ENCODE peak calls at places on chromosomes 16 and 17, in seven cellular contexts. O is SK-N-SH, S is breast epithelium, I is endothelial cell of umbilical vein, W is suprapubic skin, C is H1, X is stomach. J is an unnamed sample.

GRCh38 chr16:425082-425718 is at the start of gene RAB11FIP3:
- DNase-seq in O (peak), S (peak), I (peak), W (peak), C (peak), X (peak), J (peak)

GRCh38 chr17:5283531-5284315 is 1.6 kb downstream of the RABEP1 start:
- DNase-seq in O (no peak), S (no peak), I (peak), W (no peak), C (no peak), X (no peak), J (no peak)

GRCh38 chr16:9755076-9755475 is 427.2 kb downstream of the GRIN2A start:
- DNase-seq in O (no peak), S (no peak), I (no peak), W (no peak), C (no peak), X (no peak), J (no peak)

GRCh38 chr17:37358098-37358829 is 17.5 kb upstream of the C17orf78 start:
- DNase-seq in O (peak), S (peak), I (peak), W (peak), C (peak), X (peak), J (peak)

GRCh38 chr16:72937916-72938315 is 110.0 kb downstream of the ZFHX3 start:
- DNase-seq in O (no peak), S (no peak), I (no peak), W (peak), C (no peak), X (no peak), J (no peak)

GRCh38 chr16:4272114-4272954 is 489 bp downstream of the TFAP4 start:
- DNase-seq in O (peak), S (peak), I (peak), W (peak), C (peak), X (peak), J (no peak)

GRCh38 chr16:88468289-88469129 is 15.4 kb downstream of the ZFPM1 start:
- DNase-seq in O (peak), S (no peak), I (peak), W (no peak), C (peak), X (peak), J (no peak)

GRCh38 chr17:72843591-72843990 is 248.9 kb downstream of the SLC39A11 start:
- DNase-seq in O (no peak), S (no peak), I (no peak), W (no peak), C (no peak), X (no peak), J (no peak)

GRCh38 chr16:4263504-4264436 is 9.1 kb downstream of the TFAP4 start:
- DNase-seq in O (peak), S (no peak), I (no peak), W (peak), C (peak), X (peak), J (peak)

GRCh38 chr16:31480851-31481250 is 2.1 kb upstream of the SLC5A2 start:
- DNase-seq in O (no peak), S (no peak), I (peak), W (no peak), C (no peak), X (no peak), J (no peak)

GRCh38 chr16:27728691-27729090 is 178.7 kb downstream of the KATNIP start:
- DNase-seq in O (no peak), S (no peak), I (no peak), W (no peak), C (no peak), X (no peak), J (no peak)

DNA sequence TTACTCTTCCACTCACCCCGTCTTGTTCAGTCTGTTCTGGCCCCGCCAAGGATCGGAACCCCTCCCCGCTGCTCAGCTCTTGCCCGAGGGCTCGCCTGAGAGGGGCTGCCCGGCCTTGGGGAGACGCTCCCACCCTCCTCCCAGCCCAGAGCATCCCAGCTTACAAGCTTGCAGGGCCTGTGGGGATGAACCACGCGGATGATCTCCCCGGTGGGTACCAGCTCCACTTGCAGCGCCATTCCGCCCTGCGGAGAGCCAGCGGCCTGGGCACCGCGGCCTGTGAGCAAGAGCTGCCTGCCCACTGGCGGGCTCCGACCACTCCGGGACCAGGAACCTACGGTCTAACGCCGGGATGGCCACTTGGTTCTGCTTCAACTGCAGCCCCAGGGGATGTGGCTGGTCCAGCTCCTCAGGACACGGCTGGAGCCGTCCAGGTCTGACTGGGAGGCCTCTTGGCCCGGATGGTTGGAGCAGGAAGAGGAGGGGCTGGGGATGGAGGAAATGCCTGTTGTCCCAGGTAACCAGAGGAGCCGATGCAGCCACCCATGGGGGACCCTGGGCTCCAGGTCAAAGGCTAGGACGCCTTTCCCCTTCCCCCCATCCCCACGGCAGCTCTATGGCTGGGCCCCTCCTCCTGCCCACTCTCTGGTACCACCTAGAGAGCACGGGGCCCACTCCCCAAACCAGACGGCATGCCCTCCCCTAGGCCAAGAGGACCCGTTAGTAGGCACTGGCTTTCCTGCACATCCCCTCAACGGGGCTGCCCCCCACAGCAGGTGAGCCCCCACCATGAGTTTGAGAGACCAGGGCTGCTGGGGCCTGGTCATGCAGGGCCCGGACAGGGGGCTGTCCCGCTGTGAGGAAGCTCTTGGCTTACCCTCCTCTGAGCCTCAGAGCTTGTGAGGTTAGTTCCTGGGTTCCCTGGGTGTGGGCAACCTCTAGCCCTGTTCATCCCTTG is at the start of gene MYO1C:
- DNase-seq in O (no peak), S (no peak), I (no peak), W (peak), C (peak), X (no peak), J (no peak)
- TF ChIP-seq POLR2AphosphoS5 in O (no peak), S (no peak), I (peak), W (no peak), C (no peak), X (peak), J (peak)

GRCh38 chr17:80797741-80798594 is 193.7 kb upstream of the CHMP6 start:
- DNase-seq in O (no peak), S (no peak), I (no peak), W (no peak), C (no peak), X (no peak), J (no peak)
- TF ChIP-seq CTCF in O (no peak), S (no peak), I (no peak), W (no peak), C (no peak), X (no peak), J (no peak)

GRCh38 chr17:9307313-9307998 is 268.2 kb downstream of the STX8 start:
- DNase-seq in O (no peak), S (no peak), I (peak), W (no peak), C (no peak), X (no peak), J (no peak)
- H3K27ac ChIP-seq in O (no peak), S (no peak), I (no peak), W (no peak), C (no peak), X (no peak), J (no peak)

GRCh38 chr16:25013751-25014499 is 1.2 kb downstream of the ARHGAP17 start:
- DNase-seq in O (no peak), S (no peak), I (peak), W (no peak), C (no peak), X (no peak), J (no peak)

GRCh38 chr16:25011891-25012499 is 3.2 kb downstream of the ARHGAP17 start:
- DNase-seq in O (no peak), S (no peak), I (no peak), W (no peak), C (no peak), X (no peak), J (no peak)

GRCh38 chr16:25010542-25010941 is 4.6 kb downstream of the ARHGAP17 start:
- DNase-seq in O (no peak), S (no peak), I (no peak), W (no peak), C (no peak), X (no peak), J (no peak)

GRCh38 chr16:25013049-25013448 is 2.1 kb downstream of the ARHGAP17 start:
- DNase-seq in O (no peak), S (no peak), I (no peak), W (no peak), C (no peak), X (no peak), J (no peak)

GRCh38 chr16:25012525-25012991 is 2.6 kb downstream of the ARHGAP17 start:
- DNase-seq in O (no peak), S (no peak), I (peak), W (no peak), C (no peak), X (no peak), J (no peak)
- TF ChIP-seq POLR2AphosphoS5 in O (no peak), S (no peak), I (no peak), W (no peak), C (no peak), X (no peak), J (peak)

GRCh38 chr17:64497565-64498035 is 746 bp upstream of the POLG2 start:
- DNase-seq in O (no peak), S (no peak), I (no peak), W (no peak), C (no peak), X (no peak), J (no peak)
- TF ChIP-seq CTCF in O (no peak), S (no peak), I (no peak), W (no peak), C (no peak), X (no peak), J (no peak)

GRCh38 chr17:34739386-34739785 is 160.0 kb downstream of the TMEM132E start:
- DNase-seq in O (no peak), S (no peak), I (no peak), W (no peak), C (no peak), X (peak), J (no peak)
- H3K27ac ChIP-seq in O (no peak), S (no peak), I (no peak), W (no peak), C (no peak), X (no peak), J (no peak)

DNA sequence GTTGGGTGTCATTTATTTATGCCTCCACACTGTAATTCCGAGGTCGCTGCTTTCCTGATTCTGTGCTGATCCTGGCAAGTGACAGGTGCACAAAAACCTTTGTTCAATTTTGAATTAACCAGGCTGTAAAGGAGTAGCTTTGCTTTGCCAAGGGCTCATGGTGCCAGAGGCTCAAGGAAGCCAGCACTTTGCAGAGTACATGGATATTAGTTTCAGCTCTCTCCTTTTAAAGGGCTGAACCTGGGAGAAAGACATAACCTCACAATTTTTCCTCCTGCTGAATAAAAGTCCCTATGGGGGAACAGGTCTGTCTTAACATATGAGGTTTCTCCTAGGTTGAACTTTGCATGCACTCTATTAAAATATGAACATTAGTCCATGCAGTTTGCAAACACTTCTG is 227.6 kb upstream of the WSB1 start:
- DNase-seq in O (no peak), S (no peak), I (no peak), W (no peak), C (no peak), X (no peak), J (no peak)
- TF ChIP-seq POLR2AphosphoS5 in O (no peak), S (no peak), I (no peak), W (no peak), C (no peak), X (no peak), J (no peak)

DNA sequence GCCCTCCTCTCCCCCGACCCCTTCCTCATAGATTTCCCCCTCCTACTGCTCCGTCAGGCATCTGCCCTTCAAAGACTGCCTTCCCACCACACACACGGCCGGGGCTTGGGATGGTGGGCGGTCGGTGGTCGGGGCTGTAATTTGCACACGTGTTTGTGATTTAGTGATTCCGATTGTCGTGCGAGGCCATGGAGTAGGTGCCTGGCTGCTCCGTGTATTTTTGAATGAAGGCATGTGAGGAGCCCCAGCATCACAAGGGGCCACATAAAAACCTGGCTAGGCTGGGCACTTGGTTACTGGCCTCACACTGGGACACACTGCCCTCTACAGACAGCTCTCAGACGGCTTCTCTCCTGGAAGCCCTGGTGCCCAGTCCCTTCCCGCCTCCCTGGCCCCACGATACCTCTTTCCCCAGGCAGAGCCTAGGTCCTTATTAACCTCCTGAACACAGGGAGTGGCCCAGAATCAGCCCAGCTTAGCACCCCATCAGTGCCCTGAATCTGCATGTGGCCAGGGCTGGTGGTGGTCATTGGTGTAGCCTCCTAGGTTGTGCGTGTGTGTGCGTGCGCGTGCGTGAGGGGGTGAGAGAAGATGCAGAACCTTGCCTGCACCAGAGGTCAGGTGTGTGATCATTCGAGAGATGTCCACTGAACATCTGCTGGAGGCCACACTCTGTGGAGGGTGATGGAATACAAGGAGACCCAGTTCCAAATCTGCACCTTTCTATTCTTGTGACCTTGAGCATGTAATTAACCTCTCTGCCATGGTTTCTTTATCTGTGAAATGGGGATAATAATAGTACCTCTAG is 1.3 kb upstream of the SOCS1 start:
- DNase-seq in O (peak), S (peak), I (peak), W (peak), C (peak), X (peak), J (no peak)
- TF ChIP-seq CTCF in O (peak), S (peak), I (peak), W (peak), C (peak), X (no peak), J (peak)